ENCODE peak calls at places on chromosomes 7 and 10, in five cellular contexts. N is PC-9; Z is CD8-positive, alpha-beta T cell; Y is lung; O is cardiac muscle cell. E is an unnamed sample.

GRCh38 chr7:128017460-128017859 is 13.8 kb downstream of the LRRC4 start:
- DNase-seq in N (no peak), Z (no peak), Y (no peak), O (no peak), E (no peak)

GRCh38 chr10:15188629-15189028 is 20.1 kb upstream of the NMT2 start:
- DNase-seq in N (no peak), Z (no peak), Y (no peak), O (no peak), E (no peak)

GRCh38 chr7:20906791-20907190 is 120.1 kb upstream of the SP8 start:
- DNase-seq in N (no peak), Z (no peak), Y (no peak), O (no peak), E (no peak)

GRCh38 chr10:42932735-42933453 is 144.0 kb upstream of the RET start:
- DNase-seq in N (no peak), Z (peak), Y (peak), O (no peak), E (no peak)

GRCh38 chr7:24824896-24825295 is 67.6 kb upstream of the GSDME start:
- DNase-seq in N (no peak), Z (no peak), Y (no peak), O (no peak), E (no peak)

GRCh38 chr10:62755662-62756653 is 48.6 kb upstream of the ADO start:
- DNase-seq in N (no peak), Z (no peak), Y (no peak), O (no peak), E (no peak)

GRCh38 chr10:50063100-50063499 is 4.7 kb upstream of the WASHC2A start:
- DNase-seq in N (no peak), Z (no peak), Y (no peak), O (no peak), E (no peak)

GRCh38 chr10:12279281-12279680 is 70.1 kb upstream of the CAMK1D start:
- DNase-seq in N (no peak), Z (no peak), Y (peak), O (peak), E (no peak)

GRCh38 chr7:18040196-18040595 is 12.6 kb upstream of the PRPS1L1 start:
- DNase-seq in N (no peak), Z (no peak), Y (no peak), O (peak), E (no peak)

GRCh38 chr10:69073025-69073424 is 14.9 kb upstream of the SRGN start:
- DNase-seq in N (no peak), Z (no peak), Y (no peak), O (no peak), E (no peak)

DNA sequence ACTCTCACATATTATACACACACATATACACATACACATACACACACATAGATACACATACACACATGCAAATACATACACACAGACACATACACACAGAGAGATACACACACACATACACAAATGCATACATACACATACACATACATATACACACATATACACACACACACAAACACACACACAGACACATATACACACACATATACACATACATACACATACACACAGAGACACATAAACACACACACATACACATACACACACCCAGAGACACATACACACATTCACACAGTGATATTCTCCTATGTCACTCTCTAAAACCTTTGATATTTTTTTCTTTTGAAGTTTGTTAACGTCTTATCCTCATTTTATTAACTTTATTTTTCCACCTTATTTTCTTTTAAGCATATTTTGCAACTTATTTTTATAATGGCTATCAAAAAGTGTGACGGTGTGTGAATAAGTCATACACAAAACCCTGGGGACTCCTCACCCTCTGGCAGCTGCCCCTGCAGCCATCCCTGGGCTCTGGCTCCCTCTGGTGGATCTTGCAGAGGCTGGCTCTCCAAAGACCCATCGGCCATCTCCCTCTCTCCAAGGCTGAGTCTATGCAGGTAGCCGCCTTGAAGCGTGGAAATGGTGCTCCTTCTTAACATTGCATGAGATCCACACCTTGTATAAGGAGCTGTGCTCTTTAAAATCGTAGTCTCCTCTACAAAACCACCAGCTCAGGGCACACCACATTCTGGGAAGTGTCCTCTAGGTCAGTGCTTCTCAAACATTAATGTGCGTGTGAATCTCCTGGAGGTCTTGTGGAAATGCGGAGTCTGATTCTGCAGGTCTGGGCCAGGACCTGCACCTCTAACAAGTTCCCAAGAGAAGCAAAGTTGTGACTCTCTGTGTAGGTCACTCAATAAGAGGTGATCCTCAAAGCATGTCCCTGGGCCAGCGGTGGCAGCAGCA is 4.1 kb upstream of the C10orf120 start:
- DNase-seq in N (no peak), Z (peak), Y (peak), O (peak), E (no peak)
- TF ChIP-seq CTCF in N (peak), Z (peak), Y (peak), O (peak), E (peak)

GRCh38 chr7:141466151-141466904 is 84.9 kb upstream of the AGK start:
- DNase-seq in N (no peak), Z (no peak), Y (no peak), O (no peak), E (no peak)
- TF ChIP-seq CTCF in N (no peak), Z (no peak), Y (no peak), O (no peak), E (no peak)

DNA sequence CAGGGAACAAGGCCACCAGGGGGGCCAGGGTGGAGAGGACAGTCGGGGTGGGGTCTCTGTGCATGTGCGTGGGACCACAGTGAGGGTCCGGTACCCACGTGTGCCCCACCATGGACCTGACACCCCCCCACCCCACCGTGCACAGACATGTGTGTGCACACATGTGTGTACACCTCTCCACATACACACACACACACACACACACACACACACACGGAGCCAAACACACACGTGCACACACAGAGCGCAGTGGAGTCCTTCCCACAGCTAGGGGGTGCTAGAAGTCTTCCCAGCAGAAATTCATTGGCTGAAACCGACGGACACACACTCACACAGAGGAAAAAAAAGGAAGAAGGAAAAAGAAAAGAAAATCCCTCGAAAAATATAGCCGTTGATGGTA is 42.8 kb upstream of the GNA12 start:
- DNase-seq in N (peak), Z (no peak), Y (peak), O (peak), E (no peak)
- TF ChIP-seq CTCF in N (peak), Z (peak), Y (peak), O (peak), E (peak)

GRCh38 chr10:95604630-95605029 is 43.5 kb upstream of the SORBS1 start:
- DNase-seq in N (no peak), Z (no peak), Y (no peak), O (no peak), E (no peak)
- TF ChIP-seq CTCF in N (no peak), Z (no peak), Y (no peak), O (no peak), E (peak)

GRCh38 chr7:47483604-47484273 is 98.2 kb downstream of the TNS3 start:
- DNase-seq in N (no peak), Z (no peak), Y (no peak), O (peak), E (no peak)
- TF ChIP-seq CTCF in N (peak), Z (no peak), Y (no peak), O (peak), E (peak)

DNA sequence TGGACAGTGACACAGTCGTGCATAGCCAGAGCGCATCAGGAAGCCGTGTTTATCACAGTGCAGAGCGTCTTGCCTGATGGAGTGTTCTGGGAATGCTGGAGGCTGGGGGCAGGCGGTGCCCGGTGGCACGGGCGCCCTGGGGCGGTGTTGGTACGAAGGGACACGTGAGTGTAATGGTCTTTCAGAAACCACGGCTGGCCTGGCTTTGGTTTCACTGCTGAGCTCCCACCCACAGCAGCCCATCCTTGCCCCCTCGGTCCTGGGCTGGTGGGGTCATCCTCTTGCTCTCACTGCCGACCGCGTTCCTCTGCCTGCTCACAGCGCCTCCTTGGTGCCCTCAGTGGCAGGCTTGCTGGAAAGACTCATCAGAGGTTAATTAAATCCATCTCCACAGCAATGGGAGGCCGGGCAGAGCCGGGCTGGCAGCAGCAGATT is 50.6 kb downstream of the NKX6-2 start:
- DNase-seq in N (no peak), Z (no peak), Y (no peak), O (no peak), E (no peak)
- TF ChIP-seq CTCF in N (no peak), Z (no peak), Y (no peak), O (no peak), E (no peak)

GRCh38 chr7:156446990-156447389 is 193.6 kb upstream of the RNF32 start:
- DNase-seq in N (no peak), Z (no peak), Y (no peak), O (no peak), E (no peak)

GRCh38 chr7:156445997-156446761 is 194.4 kb upstream of the RNF32 start:
- DNase-seq in N (no peak), Z (no peak), Y (no peak), O (no peak), E (no peak)

GRCh38 chr7:156456032-156456431 is 184.5 kb upstream of the RNF32 start:
- DNase-seq in N (no peak), Z (no peak), Y (no peak), O (no peak), E (no peak)

GRCh38 chr7:156448918-156449317 is 191.7 kb upstream of the RNF32 start:
- DNase-seq in N (no peak), Z (no peak), Y (no peak), O (no peak), E (no peak)

GRCh38 chr7:156450473-156450872 is 190.1 kb upstream of the RNF32 start:
- DNase-seq in N (no peak), Z (no peak), Y (no peak), O (no peak), E (no peak)
- TF ChIP-seq CTCF in N (no peak), Z (no peak), Y (no peak), O (no peak), E (no peak)

E was measured in chondrocyte.